ENCODE peak calls at places on chromosomes 3 and 15, in ten cellular contexts. W is GM04504, Z is NCI-H446, X is H7, D is hippocampal formation, U is ELF-1, K is neural crest cell, A is fibroblast of pulmonary artery, J is HFF-Myc, B is T-helper 2 cell. F is an unnamed sample.

GRCh38 chr3:38005076-38006020 is 14.8 kb downstream of the VILL start:
- DNase-seq in W (no peak), Z (no peak), X (no peak), D (peak; percentile 88), U (no peak), K (peak; percentile 36), A (no peak), J (no peak), B (no peak), F (peak; percentile 74)

GRCh38 chr15:42401544-42402478 is 42.5 kb downstream of the CAPN3 start:
- DNase-seq in W (no peak), Z (no peak), X (peak; percentile 8), D (no peak), U (no peak), K (no peak), A (no peak), J (no peak), B (no peak), F (no peak)

GRCh38 chr3:16085884-16086608 is 88.4 kb upstream of the GALNT15 start:
- DNase-seq in W (no peak), Z (peak; percentile 24), X (no peak), D (peak; percentile 84), U (no peak), K (no peak), A (peak; percentile 80), J (no peak), B (no peak), F (no peak)

GRCh38 chr15:101206173-101206572 is 45.7 kb downstream of the CHSY1 start:
- DNase-seq in W (no peak), Z (no peak), X (no peak), D (no peak), U (no peak), K (no peak), A (peak; percentile 46), J (no peak), B (peak; percentile 75), F (no peak)

GRCh38 chr3:127589600-127590281 is 792 bp downstream of the TPRA1 start:
- DNase-seq in W (no peak), Z (no peak), X (peak; percentile 71), D (no peak), U (peak; percentile 34), K (peak; percentile 36), A (no peak), J (no peak), B (no peak), F (peak; percentile 38)

GRCh38 chr3:157175678-157176077 is 15.7 kb upstream of the CCNL1 start:
- DNase-seq in W (no peak), Z (no peak), X (peak; percentile 65), D (no peak), U (peak; percentile 46), K (no peak), A (no peak), J (no peak), B (no peak), F (peak; percentile 31)

GRCh38 chr3:141825216-141826011 is 51.0 kb upstream of the ATP1B3 start:
- DNase-seq in W (no peak), Z (no peak), X (no peak), D (no peak), U (no peak), K (no peak), A (no peak), J (no peak), B (no peak), F (no peak)

GRCh38 chr3:133514418-133514817 is 59.1 kb upstream of the CDV3 start:
- DNase-seq in W (no peak), Z (no peak), X (no peak), D (no peak), U (no peak), K (no peak), A (no peak), J (no peak), B (no peak), F (no peak)

GRCh38 chr15:29021901-29022300 is 136.1 kb downstream of the APBA2 start:
- DNase-seq in W (no peak), Z (no peak), X (no peak), D (no peak), U (no peak), K (no peak), A (peak; percentile 96), J (no peak), B (no peak), F (no peak)

GRCh38 chr3:100891033-100891432 is 102.2 kb downstream of the ABI3BP start:
- DNase-seq in W (no peak), Z (no peak), X (no peak), D (no peak), U (no peak), K (no peak), A (peak; percentile 77), J (no peak), B (no peak), F (no peak)

GRCh38 chr3:104906001-104906639 is 460.6 kb upstream of the ALCAM start:
- DNase-seq in W (no peak), Z (no peak), X (no peak), D (no peak), U (no peak), K (no peak), A (no peak), J (no peak), B (no peak), F (no peak)

GRCh38 chr3:13009946-13010315 is 63.3 kb downstream of the IQSEC1 start:
- DNase-seq in W (no peak), Z (no peak), X (no peak), D (no peak), U (no peak), K (no peak), A (no peak), J (no peak), B (no peak), F (no peak)

GRCh38 chr15:93378547-93378946 is 289.5 kb upstream of the RGMA start:
- DNase-seq in W (no peak), Z (no peak), X (no peak), D (no peak), U (no peak), K (no peak), A (no peak), J (no peak), B (no peak), F (no peak)

GRCh38 chr3:115100172-115100571 is 46.9 kb downstream of the ZBTB20 start:
- DNase-seq in W (no peak), Z (peak; percentile 23), X (no peak), D (peak; percentile 41), U (no peak), K (no peak), A (peak; percentile 78), J (no peak), B (no peak), F (no peak)

GRCh38 chr3:54986294-54986693 is 58.4 kb upstream of the LRTM1 start:
- DNase-seq in W (no peak), Z (no peak), X (no peak), D (no peak), U (no peak), K (no peak), A (no peak), J (no peak), B (no peak), F (no peak)

GRCh38 chr3:182305881-182306665 is 487.2 kb upstream of the ATP11B start:
- DNase-seq in W (no peak), Z (no peak), X (no peak), D (no peak), U (no peak), K (no peak), A (no peak), J (no peak), B (no peak), F (no peak)

GRCh38 chr3:176376531-176376930 is 820.8 kb downstream of the TBL1XR1 start:
- DNase-seq in W (no peak), Z (no peak), X (no peak), D (no peak), U (no peak), K (no peak), A (no peak), J (no peak), B (no peak), F (no peak)

GRCh38 chr3:54969652-54970051 is 41.8 kb upstream of the LRTM1 start:
- DNase-seq in W (no peak), Z (no peak), X (no peak), D (no peak), U (no peak), K (no peak), A (no peak), J (no peak), B (no peak), F (no peak)

GRCh38 chr15:60859996-60860494 is 369.1 kb downstream of the RORA start:
- DNase-seq in W (peak; percentile 38), Z (no peak), X (no peak), D (no peak), U (no peak), K (no peak), A (no peak), J (no peak), B (no peak), F (no peak)

F was measured in HuH-7.5.